ENCODE peak calls at places on chromosomes 1 and 21, in ten cellular contexts. One of them, this sample, is unnamed.

GRCh38 chr1:87045757-87046422 is 131.5 kb downstream of the HS2ST1 start:
- DNase-seq in NCI-H1436: no peak
- DNase-seq in tibial artery: no peak
- DNase-seq in Calu3: no peak
- DNase-seq in AG10803: no peak
- DNase-seq in HTR-8/SVneo: no peak
- DNase-seq in activated T-helper 1 cell treated with anti-CD3 and anti-CD28 coated beads, Interleukin-2, amount 50 U/mL, for 16 hours: peak
- DNase-seq in spleen: no peak
- DNase-seq in psoas muscle: no peak
- DNase-seq in Ammon's horn: no peak
- DNase-seq in this sample: no peak

GRCh38 chr1:246506440-246506784 is 667 bp downstream of the SMYD3 start:
- DNase-seq in spleen: no peak
- DNase-seq in Calu3: no peak
- DNase-seq in Ammon's horn: no peak
- DNase-seq in AG10803: no peak
- DNase-seq in activated T-helper 1 cell treated with anti-CD3 and anti-CD28 coated beads, Interleukin-2, amount 50 U/mL, for 16 hours: no peak
- DNase-seq in NCI-H1436: no peak
- DNase-seq in HTR-8/SVneo: no peak
- DNase-seq in tibial artery: no peak
- DNase-seq in psoas muscle: no peak
- DNase-seq in this sample: no peak

GRCh38 chr1:205301220-205301821 is 20.2 kb downstream of the NUAK2 start:
- DNase-seq in Calu3: peak
- DNase-seq in AG10803: peak
- DNase-seq in HTR-8/SVneo: peak
- DNase-seq in Ammon's horn: no peak
- DNase-seq in psoas muscle: no peak
- DNase-seq in NCI-H1436: no peak
- DNase-seq in spleen: no peak
- DNase-seq in tibial artery: no peak
- DNase-seq in activated T-helper 1 cell treated with anti-CD3 and anti-CD28 coated beads, Interleukin-2, amount 50 U/mL, for 16 hours: no peak
- DNase-seq in this sample: peak

GRCh38 chr1:54609301-54609921 is 13.9 kb downstream of the FAM151A start:
- DNase-seq in activated T-helper 1 cell treated with anti-CD3 and anti-CD28 coated beads, Interleukin-2, amount 50 U/mL, for 16 hours: no peak
- DNase-seq in AG10803: no peak
- DNase-seq in tibial artery: no peak
- DNase-seq in HTR-8/SVneo: no peak
- DNase-seq in psoas muscle: peak
- DNase-seq in Ammon's horn: peak
- DNase-seq in spleen: peak
- DNase-seq in NCI-H1436: no peak
- DNase-seq in Calu3: no peak
- DNase-seq in this sample: no peak

GRCh38 chr1:25875856-25876692 is 566 bp upstream of the PAQR7 start:
- DNase-seq in tibial artery: no peak
- DNase-seq in NCI-H1436: no peak
- DNase-seq in HTR-8/SVneo: no peak
- DNase-seq in Ammon's horn: no peak
- DNase-seq in psoas muscle: no peak
- DNase-seq in AG10803: no peak
- DNase-seq in Calu3: no peak
- DNase-seq in spleen: peak
- DNase-seq in activated T-helper 1 cell treated with anti-CD3 and anti-CD28 coated beads, Interleukin-2, amount 50 U/mL, for 16 hours: no peak
- DNase-seq in this sample: no peak

GRCh38 chr1:47699492-47700220 is 261.8 kb downstream of the FOXD2 start:
- DNase-seq in activated T-helper 1 cell treated with anti-CD3 and anti-CD28 coated beads, Interleukin-2, amount 50 U/mL, for 16 hours: no peak
- DNase-seq in Calu3: no peak
- DNase-seq in NCI-H1436: no peak
- DNase-seq in AG10803: no peak
- DNase-seq in HTR-8/SVneo: no peak
- DNase-seq in tibial artery: no peak
- DNase-seq in psoas muscle: no peak
- DNase-seq in Ammon's horn: no peak
- DNase-seq in spleen: peak
- DNase-seq in this sample: no peak

GRCh38 chr21:44513389-44514217 is 26.4 kb downstream of the KRTAP10-1 start:
- DNase-seq in psoas muscle: peak
- DNase-seq in Ammon's horn: no peak
- DNase-seq in NCI-H1436: peak
- DNase-seq in tibial artery: no peak
- DNase-seq in spleen: peak
- DNase-seq in Calu3: peak
- DNase-seq in activated T-helper 1 cell treated with anti-CD3 and anti-CD28 coated beads, Interleukin-2, amount 50 U/mL, for 16 hours: no peak
- DNase-seq in AG10803: no peak
- DNase-seq in HTR-8/SVneo: no peak
- DNase-seq in this sample: no peak

GRCh38 chr1:30540611-30541192 is 182.7 kb downstream of the MATN1 start:
- DNase-seq in spleen: peak
- DNase-seq in activated T-helper 1 cell treated with anti-CD3 and anti-CD28 coated beads, Interleukin-2, amount 50 U/mL, for 16 hours: no peak
- DNase-seq in HTR-8/SVneo: no peak
- DNase-seq in Ammon's horn: no peak
- DNase-seq in tibial artery: no peak
- DNase-seq in Calu3: no peak
- DNase-seq in psoas muscle: no peak
- DNase-seq in AG10803: no peak
- DNase-seq in NCI-H1436: no peak
- DNase-seq in this sample: no peak

GRCh38 chr1:3752400-3752945 is at the start of gene CCDC27:
- DNase-seq in NCI-H1436: no peak
- DNase-seq in Calu3: no peak
- DNase-seq in activated T-helper 1 cell treated with anti-CD3 and anti-CD28 coated beads, Interleukin-2, amount 50 U/mL, for 16 hours: no peak
- DNase-seq in spleen: peak
- DNase-seq in tibial artery: no peak
- DNase-seq in HTR-8/SVneo: no peak
- DNase-seq in Ammon's horn: no peak
- DNase-seq in AG10803: no peak
- DNase-seq in psoas muscle: peak
- DNase-seq in this sample: no peak

GRCh38 chr1:164630626-164631396 is 71.8 kb downstream of the PBX1 start:
- DNase-seq in AG10803: peak
- DNase-seq in HTR-8/SVneo: no peak
- DNase-seq in spleen: no peak
- DNase-seq in tibial artery: no peak
- DNase-seq in Ammon's horn: no peak
- DNase-seq in activated T-helper 1 cell treated with anti-CD3 and anti-CD28 coated beads, Interleukin-2, amount 50 U/mL, for 16 hours: no peak
- DNase-seq in Calu3: no peak
- DNase-seq in NCI-H1436: peak
- DNase-seq in psoas muscle: no peak
- DNase-seq in this sample: no peak

GRCh38 chr1:205543351-205544305 is 39.2 kb downstream of the CDK18 start:
- DNase-seq in tibial artery: peak
- DNase-seq in psoas muscle: peak
- DNase-seq in NCI-H1436: peak
- DNase-seq in Calu3: peak
- DNase-seq in activated T-helper 1 cell treated with anti-CD3 and anti-CD28 coated beads, Interleukin-2, amount 50 U/mL, for 16 hours: no peak
- DNase-seq in AG10803: peak
- DNase-seq in spleen: peak
- DNase-seq in Ammon's horn: peak
- DNase-seq in HTR-8/SVneo: peak
- DNase-seq in this sample: peak

GRCh38 chr1:231778009-231778719 is 151.6 kb downstream of the DISC1 start:
- DNase-seq in activated T-helper 1 cell treated with anti-CD3 and anti-CD28 coated beads, Interleukin-2, amount 50 U/mL, for 16 hours: no peak
- DNase-seq in psoas muscle: peak
- DNase-seq in AG10803: peak
- DNase-seq in Ammon's horn: peak
- DNase-seq in NCI-H1436: no peak
- DNase-seq in spleen: no peak
- DNase-seq in tibial artery: no peak
- DNase-seq in HTR-8/SVneo: no peak
- DNase-seq in Calu3: peak
- DNase-seq in this sample: no peak

This sample was measured in HepG2.